ENCODE peak calls at places on chromosomes 4 and X, in four cellular contexts. E is mesendoderm; H is AG09309; Q is CD8-positive, alpha-beta memory T cell. W is an unnamed sample.

GRCh38 chrX:24229967-24230366 is 80.4 kb downstream of the ZFX start:
- DNase-seq in E (no peak), H (no peak), Q (no peak), W (peak)

GRCh38 chrX:53223955-53224859 is 800 bp downstream of the KDM5C start:
- DNase-seq in E (peak), H (peak), Q (peak), W (peak)

GRCh38 chr4:85496933-85497332 is 22.0 kb downstream of the ARHGAP24 start:
- DNase-seq in E (no peak), H (peak), Q (no peak), W (peak)

GRCh38 chr4:182344968-182345367 is 101.8 kb downstream of the TENM3 start:
- DNase-seq in E (no peak), H (no peak), Q (no peak), W (no peak)

GRCh38 chr4:8920289-8920965 is 48.8 kb upstream of the HMX1 start:
- DNase-seq in E (no peak), H (no peak), Q (no peak), W (no peak)

GRCh38 chrX:56813318-56813837 is 84.3 kb downstream of the NBDY start:
- DNase-seq in E (peak), H (peak), Q (peak), W (peak)

GRCh38 chrX:75365243-75365975 is 91.5 kb downstream of the UPRT start:
- DNase-seq in E (peak), H (no peak), Q (no peak), W (no peak)

GRCh38 chr4:65535128-65535527 is 135.2 kb downstream of the EPHA5 start:
- DNase-seq in E (peak), H (no peak), Q (no peak), W (no peak)

GRCh38 chr4:3107271-3108185 is 33.0 kb downstream of the HTT start:
- DNase-seq in E (peak), H (no peak), Q (no peak), W (no peak)

GRCh38 chrX:15906544-15906943 is 51.9 kb upstream of the AP1S2 start:
- DNase-seq in E (peak), H (no peak), Q (no peak), W (no peak)

GRCh38 chr4:101418055-101418454 is 70.7 kb upstream of the PPP3CA start:
- DNase-seq in E (no peak), H (no peak), Q (peak), W (no peak)

GRCh38 chr4:39304651-39305050 is 61.5 kb downstream of the RFC1 start:
- DNase-seq in E (no peak), H (no peak), Q (no peak), W (no peak)

GRCh38 chr4:2745981-2746806 is 9.9 kb downstream of the TNIP2 start:
- DNase-seq in E (no peak), H (no peak), Q (peak), W (no peak)

GRCh38 chrX:4182010-4182806 is 468.8 kb upstream of the PRKX start:
- DNase-seq in E (peak), H (no peak), Q (no peak), W (no peak)

GRCh38 chrX:109847257-109848187 is 114.5 kb upstream of the ACSL4 start:
- DNase-seq in E (peak), H (peak), Q (no peak), W (peak)

GRCh38 chr4:148116264-148116663 is 325.9 kb downstream of the NR3C2 start:
- DNase-seq in E (no peak), H (peak), Q (no peak), W (peak)

GRCh38 chr4:57102050-57102564 is 8.1 kb downstream of the IGFBP7 start:
- DNase-seq in E (no peak), H (no peak), Q (no peak), W (peak)

GRCh38 chr4:106096454-106096853 is 201.2 kb downstream of the NPNT start:
- DNase-seq in E (peak), H (no peak), Q (no peak), W (no peak)

GRCh38 chrX:13055486-13055885 is 11.1 kb upstream of the FAM9C start:
- DNase-seq in E (peak), H (no peak), Q (no peak), W (no peak)

GRCh38 chrX:125533352-125533751 is 213.7 kb downstream of the TEX13C start:
- DNase-seq in E (no peak), H (no peak), Q (no peak), W (no peak)

GRCh38 chrX:127038065-127038464 is 218.5 kb downstream of the PRR32 start:
- DNase-seq in E (peak), H (no peak), Q (no peak), W (no peak)

GRCh38 chr4:56641494-56642051 is 39.5 kb downstream of the HOPX start:
- DNase-seq in E (no peak), H (peak), Q (no peak), W (peak)

GRCh38 chr4:100379583-100380105 is 138.2 kb downstream of the EMCN start:
- DNase-seq in E (no peak), H (no peak), Q (no peak), W (no peak)

GRCh38 chrX:42943051-42943450 is 165.1 kb upstream of the PPP1R2C start:
- DNase-seq in E (no peak), H (no peak), Q (no peak), W (no peak)

GRCh38 chr4:4320528-4320927 is 30.5 kb downstream of the ZBTB49 start:
- DNase-seq in E (no peak), H (no peak), Q (no peak), W (no peak)

GRCh38 chr4:1178300-1179088 is 6.1 kb upstream of the SPON2 start:
- DNase-seq in E (no peak), H (no peak), Q (no peak), W (no peak)

GRCh38 chr4:52317981-52318380 is 266.9 kb downstream of the SPATA18 start:
- DNase-seq in E (no peak), H (no peak), Q (no peak), W (no peak)

GRCh38 chr4:764405-765169 is 59.0 kb downstream of the PCGF3 start:
- DNase-seq in E (no peak), H (no peak), Q (no peak), W (no peak)

GRCh38 chr4:90084967-90085295 is 42.3 kb upstream of the CCSER1 start:
- DNase-seq in E (no peak), H (no peak), Q (no peak), W (no peak)

GRCh38 chrX:103398321-103398937 is 22.1 kb downstream of the BEX3 start:
- DNase-seq in E (no peak), H (peak), Q (no peak), W (peak)

GRCh38 chr4:159776915-159777314 is 674.0 kb downstream of the RAPGEF2 start:
- DNase-seq in E (no peak), H (no peak), Q (no peak), W (no peak)

GRCh38 chrX:48831909-48832291 is 3.5 kb downstream of the PCSK1N start:
- DNase-seq in E (no peak), H (no peak), Q (no peak), W (no peak)

GRCh38 chr4:173237152-173237551 is 68.5 kb downstream of the GALNT7 start:
- DNase-seq in E (no peak), H (no peak), Q (no peak), W (no peak)

GRCh38 chr4:175999944-176000343 is 65.7 kb upstream of the WDR17 start:
- DNase-seq in E (peak), H (no peak), Q (no peak), W (no peak)

GRCh38 chrX:115940888-115941332 is 229.6 kb upstream of the AGTR2 start:
- DNase-seq in E (peak), H (peak), Q (peak), W (no peak)

GRCh38 chr4:74623041-74623440 is 171.3 kb downstream of the BTC start:
- DNase-seq in E (peak), H (no peak), Q (no peak), W (no peak)

GRCh38 chr4:129323630-129324029 is 227.7 kb downstream of the C4orf33 start:
- DNase-seq in E (no peak), H (no peak), Q (no peak), W (no peak)

GRCh38 chr4:128468485-128468989 is 180.9 kb upstream of the PGRMC2 start:
- DNase-seq in E (no peak), H (peak), Q (no peak), W (peak)

GRCh38 chrX:1393871-1394615 is 2.1 kb upstream of the SLC25A6 start:
- DNase-seq in E (no peak), H (no peak), Q (no peak), W (no peak)
- H3K4me3 ChIP-seq in E (no peak), H (no peak), Q (no peak), W (no peak)

DNA sequence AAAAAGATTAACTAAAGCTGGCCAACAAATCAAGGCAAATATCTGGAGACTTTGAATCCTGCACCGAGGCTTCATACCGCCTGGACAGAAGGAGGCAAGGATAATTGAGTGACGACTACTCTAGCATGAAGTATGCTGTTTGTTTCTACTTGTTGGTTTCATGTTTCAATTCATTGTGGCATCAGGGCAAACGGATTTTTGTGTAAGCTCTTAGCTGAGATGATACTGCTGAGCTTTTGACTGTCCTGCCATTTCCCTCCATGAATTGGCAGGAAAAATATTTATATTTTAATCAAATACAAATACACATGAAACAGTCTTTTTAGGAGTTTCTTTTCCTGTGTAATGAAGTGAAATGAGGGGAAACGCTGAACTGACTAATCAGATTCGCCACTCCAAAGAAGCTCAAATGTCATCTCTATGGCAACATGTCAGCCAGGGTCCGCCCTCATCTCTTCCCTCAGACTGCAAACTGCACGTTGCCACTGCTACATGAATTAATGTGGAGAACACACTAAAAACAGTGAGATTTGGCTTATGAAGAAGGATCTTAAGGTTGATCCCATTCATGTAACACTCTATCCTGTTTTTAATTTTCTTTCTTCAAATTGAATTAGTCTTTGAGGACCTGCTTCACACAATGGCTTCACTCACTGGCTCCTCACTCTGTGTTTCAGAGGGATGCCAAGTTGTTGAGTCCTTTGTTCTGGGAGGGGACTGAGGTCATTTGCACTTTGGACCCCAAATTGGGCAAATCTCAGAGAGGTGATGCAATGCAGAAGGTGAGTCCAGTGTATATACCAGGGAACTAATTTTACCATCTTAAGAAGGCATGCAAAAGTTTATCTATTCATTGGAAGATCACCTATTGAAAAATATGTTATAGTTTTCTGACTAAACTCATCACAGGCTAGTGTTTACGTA is 149.6 kb upstream of the MID1 start:
- DNase-seq in E (peak), H (no peak), Q (no peak), W (no peak)
- H3K4me3 ChIP-seq in E (no peak), H (no peak), Q (no peak), W (no peak)

DNA sequence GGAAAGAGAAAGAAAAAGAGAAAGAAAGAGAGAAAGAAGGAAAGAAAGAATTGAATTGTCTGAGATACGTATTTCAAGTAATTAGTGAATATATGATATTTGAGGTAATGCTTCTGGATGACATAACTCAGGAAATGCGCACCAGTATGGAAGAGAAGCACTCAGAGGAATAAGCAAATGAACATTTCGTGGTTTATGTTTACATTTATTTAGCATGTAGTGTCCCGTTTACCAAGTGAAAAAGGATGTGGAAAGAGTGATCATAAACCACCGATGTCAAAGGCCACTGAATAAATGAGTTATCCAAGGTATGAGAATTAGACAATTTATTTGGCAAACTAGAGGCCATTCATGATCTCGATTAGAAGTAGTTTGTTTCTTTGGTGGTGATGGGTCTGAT is 200.4 kb downstream of the ARAP2 start:
- DNase-seq in E (no peak), H (no peak), Q (no peak), W (no peak)
- H3K4me3 ChIP-seq in E (no peak), H (no peak), Q (no peak), W (no peak)

DNA sequence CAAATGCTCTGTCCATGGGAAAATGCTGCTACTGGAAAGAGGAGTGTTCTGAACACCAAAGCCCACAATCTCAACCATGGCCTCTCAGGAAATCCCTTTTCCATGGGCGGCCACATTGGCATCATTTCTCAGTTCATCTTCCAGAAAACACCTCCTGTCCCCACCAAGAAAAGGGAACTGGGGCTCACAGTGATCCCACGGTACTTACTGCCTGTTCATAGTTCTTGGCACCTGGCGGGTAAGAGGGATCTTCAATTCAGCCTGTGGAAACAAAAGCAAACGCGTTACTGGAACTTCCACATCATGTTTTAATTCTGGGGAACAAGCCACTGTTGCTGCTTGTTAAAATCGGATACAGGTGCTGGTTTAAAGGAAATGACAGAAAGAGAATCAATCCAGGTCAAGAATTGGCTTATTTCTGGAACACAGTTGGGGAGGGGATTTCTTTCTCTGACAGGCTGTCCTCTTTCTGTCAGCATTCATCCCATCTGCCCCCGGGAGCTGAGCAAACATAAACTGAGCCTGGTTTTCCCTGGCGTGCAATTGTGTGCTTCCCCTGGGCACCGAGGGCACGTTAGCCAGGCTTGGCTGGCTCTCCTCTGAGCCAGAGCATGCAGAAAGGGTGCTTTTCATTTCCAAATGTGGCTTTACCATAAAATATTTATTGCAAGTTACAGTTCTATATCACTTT is 16.8 kb downstream of the CLNK start:
- DNase-seq in E (no peak), H (no peak), Q (no peak), W (no peak)
- H3K4me3 ChIP-seq in E (no peak), H (no peak), Q (no peak), W (no peak)